ENCODE peak calls at places on chromosomes 16 and 17, in seven cellular contexts. B is GM13976; Z is NCI-H774; H is activated naive CD8-positive, alpha-beta T cell treated with anti-CD3 and anti-CD28 coated beads for 36 hours; O is stimulated activated CD4-positive, alpha-beta T cell treated with anti-CD3 and anti-CD28 coated beads, Interleukin-1b, Interleukin-23, amount 100 ng/mL, for 4 hours; I is M059J; Y is right cardiac atrium. C is an unnamed sample.

GRCh38 chr17:13114601-13115024 is 96.8 kb upstream of the ELAC2 start:
- DNase-seq in B (peak), Z (peak), H (peak), O (no peak), I (peak), Y (peak), C (no peak)

GRCh38 chr17:3558603-3559269 is 1.1 kb upstream of the TRPV3 start:
- DNase-seq in B (peak), Z (peak), H (peak), O (peak), I (peak), Y (no peak), C (peak)

GRCh38 chr16:52363082-52363481 is 183.9 kb downstream of the TOX3 start:
- DNase-seq in B (no peak), Z (no peak), H (no peak), O (no peak), I (no peak), Y (no peak), C (no peak)

GRCh38 chr16:9258423-9259051 is 167.1 kb downstream of the HAPSTR1 start:
- DNase-seq in B (peak), Z (peak), H (peak), O (no peak), I (peak), Y (no peak), C (no peak)

GRCh38 chr16:72753883-72754282 is 294.0 kb downstream of the ZFHX3 start:
- DNase-seq in B (no peak), Z (no peak), H (no peak), O (no peak), I (no peak), Y (no peak), C (no peak)

GRCh38 chr16:57711-58110 is 4.1 kb downstream of the SNRNP25 start:
- DNase-seq in B (no peak), Z (no peak), H (no peak), O (no peak), I (no peak), Y (no peak), C (no peak)

GRCh38 chr17:58344047-58344790 is 7.8 kb downstream of the SUPT4H1 start:
- DNase-seq in B (peak), Z (no peak), H (peak), O (peak), I (peak), Y (no peak), C (no peak)

GRCh38 chr17:36949461-36949927 is 740 bp downstream of the AATF start:
- DNase-seq in B (no peak), Z (no peak), H (no peak), O (no peak), I (peak), Y (no peak), C (no peak)